ENCODE peak calls at places on chromosomes 16 and 17, in nine cellular contexts. One of them, this sample, is unnamed.

GRCh38 chr16:88616320-88616719 is 22.1 kb upstream of the IL17C start:
- DNase-seq in heart left ventricle: no peak
- DNase-seq in A549: no peak
- DNase-seq in CD8-positive, alpha-beta memory T cell: no peak
- DNase-seq in H9: no peak
- DNase-seq in CD4-positive, alpha-beta memory T cell: no peak
- DNase-seq in MM.1S: no peak
- DNase-seq in PC-3: no peak
- DNase-seq in upper lobe of right lung: peak
- DNase-seq in this sample: no peak

GRCh38 chr16:2042171-2042570 is 5.5 kb downstream of the NTHL1 start:
- DNase-seq in upper lobe of right lung: peak
- DNase-seq in H9: no peak
- DNase-seq in PC-3: no peak
- DNase-seq in CD4-positive, alpha-beta memory T cell: no peak
- DNase-seq in CD8-positive, alpha-beta memory T cell: no peak
- DNase-seq in heart left ventricle: peak
- DNase-seq in MM.1S: no peak
- DNase-seq in A549: no peak
- DNase-seq in this sample: no peak

GRCh38 chr17:56426901-56427300 is 166.6 kb upstream of the NOG start:
- DNase-seq in A549: no peak
- DNase-seq in CD4-positive, alpha-beta memory T cell: no peak
- DNase-seq in upper lobe of right lung: no peak
- DNase-seq in CD8-positive, alpha-beta memory T cell: no peak
- DNase-seq in heart left ventricle: no peak
- DNase-seq in H9: no peak
- DNase-seq in PC-3: no peak
- DNase-seq in MM.1S: no peak
- DNase-seq in this sample: no peak

GRCh38 chr17:18230288-18231141 is 5.1 kb downstream of the LLGL1 start:
- DNase-seq in PC-3: no peak
- DNase-seq in H9: no peak
- DNase-seq in CD4-positive, alpha-beta memory T cell: no peak
- DNase-seq in A549: no peak
- DNase-seq in MM.1S: no peak
- DNase-seq in CD8-positive, alpha-beta memory T cell: no peak
- DNase-seq in upper lobe of right lung: no peak
- DNase-seq in heart left ventricle: no peak
- DNase-seq in this sample: no peak

GRCh38 chr17:2694381-2695242 is 17.0 kb downstream of the CLUH start:
- DNase-seq in CD4-positive, alpha-beta memory T cell: no peak
- DNase-seq in MM.1S: no peak
- DNase-seq in A549: no peak
- DNase-seq in heart left ventricle: peak
- DNase-seq in CD8-positive, alpha-beta memory T cell: no peak
- DNase-seq in PC-3: no peak
- DNase-seq in H9: no peak
- DNase-seq in upper lobe of right lung: peak
- DNase-seq in this sample: no peak

GRCh38 chr16:22063888-22064467 is 28.4 kb upstream of the VWA3A start:
- DNase-seq in H9: no peak
- DNase-seq in upper lobe of right lung: no peak
- DNase-seq in PC-3: no peak
- DNase-seq in CD4-positive, alpha-beta memory T cell: no peak
- DNase-seq in CD8-positive, alpha-beta memory T cell: no peak
- DNase-seq in heart left ventricle: no peak
- DNase-seq in A549: no peak
- DNase-seq in MM.1S: no peak
- DNase-seq in this sample: no peak

GRCh38 chr16:79415983-79416641 is 184.4 kb downstream of the MAF start:
- DNase-seq in H9: no peak
- DNase-seq in A549: no peak
- DNase-seq in MM.1S: no peak
- DNase-seq in CD8-positive, alpha-beta memory T cell: no peak
- DNase-seq in CD4-positive, alpha-beta memory T cell: peak
- DNase-seq in upper lobe of right lung: no peak
- DNase-seq in heart left ventricle: no peak
- DNase-seq in PC-3: no peak
- DNase-seq in this sample: peak

GRCh38 chr17:22435231-22435974 is 743.1 kb downstream of the KCNJ18 start:
- DNase-seq in MM.1S: no peak
- DNase-seq in CD8-positive, alpha-beta memory T cell: no peak
- DNase-seq in upper lobe of right lung: no peak
- DNase-seq in H9: no peak
- DNase-seq in heart left ventricle: no peak
- DNase-seq in A549: no peak
- DNase-seq in CD4-positive, alpha-beta memory T cell: no peak
- DNase-seq in PC-3: no peak
- DNase-seq in this sample: no peak

GRCh38 chr16:73172621-73173312 is 124.8 kb upstream of the ZFHX3 start:
- DNase-seq in PC-3: peak
- DNase-seq in CD4-positive, alpha-beta memory T cell: no peak
- DNase-seq in A549: peak
- DNase-seq in MM.1S: no peak
- DNase-seq in CD8-positive, alpha-beta memory T cell: no peak
- DNase-seq in upper lobe of right lung: peak
- DNase-seq in H9: peak
- DNase-seq in heart left ventricle: peak
- DNase-seq in this sample: no peak

GRCh38 chr17:65677932-65678331 is 116.5 kb upstream of the AXIN2 start:
- DNase-seq in CD4-positive, alpha-beta memory T cell: no peak
- DNase-seq in A549: no peak
- DNase-seq in H9: no peak
- DNase-seq in CD8-positive, alpha-beta memory T cell: no peak
- DNase-seq in heart left ventricle: no peak
- DNase-seq in upper lobe of right lung: no peak
- DNase-seq in MM.1S: no peak
- DNase-seq in PC-3: peak
- DNase-seq in this sample: no peak

GRCh38 chr17:74773414-74773813 is 2.7 kb downstream of the NAT9 start:
- DNase-seq in CD8-positive, alpha-beta memory T cell: no peak
- DNase-seq in PC-3: no peak
- DNase-seq in MM.1S: no peak
- DNase-seq in A549: no peak
- DNase-seq in H9: no peak
- DNase-seq in upper lobe of right lung: no peak
- DNase-seq in CD4-positive, alpha-beta memory T cell: no peak
- DNase-seq in heart left ventricle: no peak
- DNase-seq in this sample: no peak

GRCh38 chr17:39735882-39736281 is 1.9 kb upstream of the GRB7 start:
- DNase-seq in CD4-positive, alpha-beta memory T cell: no peak
- DNase-seq in CD8-positive, alpha-beta memory T cell: no peak
- DNase-seq in H9: no peak
- DNase-seq in MM.1S: no peak
- DNase-seq in A549: no peak
- DNase-seq in PC-3: peak
- DNase-seq in heart left ventricle: no peak
- DNase-seq in upper lobe of right lung: no peak
- DNase-seq in this sample: no peak

GRCh38 chr17:38427160-38427949 is 909 bp upstream of the ARHGAP23 start:
- DNase-seq in MM.1S: no peak
- DNase-seq in A549: no peak
- DNase-seq in heart left ventricle: no peak
- DNase-seq in H9: no peak
- DNase-seq in CD4-positive, alpha-beta memory T cell: no peak
- DNase-seq in PC-3: no peak
- DNase-seq in upper lobe of right lung: no peak
- DNase-seq in CD8-positive, alpha-beta memory T cell: no peak
- DNase-seq in this sample: peak

GRCh38 chr17:60630352-60630751 is 30.4 kb downstream of the PPM1D start:
- DNase-seq in CD4-positive, alpha-beta memory T cell: no peak
- DNase-seq in H9: no peak
- DNase-seq in CD8-positive, alpha-beta memory T cell: no peak
- DNase-seq in PC-3: no peak
- DNase-seq in upper lobe of right lung: no peak
- DNase-seq in MM.1S: no peak
- DNase-seq in A549: no peak
- DNase-seq in heart left ventricle: no peak
- DNase-seq in this sample: no peak

GRCh38 chr17:79803997-79804855 is 7.3 kb upstream of the CBX8 start:
- DNase-seq in CD4-positive, alpha-beta memory T cell: no peak
- DNase-seq in PC-3: no peak
- DNase-seq in upper lobe of right lung: no peak
- DNase-seq in CD8-positive, alpha-beta memory T cell: peak
- DNase-seq in heart left ventricle: no peak
- DNase-seq in H9: peak
- DNase-seq in A549: no peak
- DNase-seq in MM.1S: no peak
- DNase-seq in this sample: peak

GRCh38 chr16:78298986-78299385 is 199.5 kb downstream of the WWOX start:
- DNase-seq in CD8-positive, alpha-beta memory T cell: no peak
- DNase-seq in upper lobe of right lung: no peak
- DNase-seq in A549: no peak
- DNase-seq in CD4-positive, alpha-beta memory T cell: no peak
- DNase-seq in heart left ventricle: no peak
- DNase-seq in PC-3: no peak
- DNase-seq in H9: no peak
- DNase-seq in MM.1S: no peak
- DNase-seq in this sample: no peak

GRCh38 chr16:48609453-48610023 is 442 bp downstream of the N4BP1 start:
- DNase-seq in CD8-positive, alpha-beta memory T cell: peak
- DNase-seq in CD4-positive, alpha-beta memory T cell: no peak
- DNase-seq in A549: peak
- DNase-seq in H9: peak
- DNase-seq in heart left ventricle: peak
- DNase-seq in upper lobe of right lung: peak
- DNase-seq in PC-3: no peak
- DNase-seq in MM.1S: peak
- DNase-seq in this sample: peak

GRCh38 chr16:78844682-78845081 is 745.2 kb downstream of the WWOX start:
- DNase-seq in upper lobe of right lung: no peak
- DNase-seq in CD8-positive, alpha-beta memory T cell: no peak
- DNase-seq in heart left ventricle: peak
- DNase-seq in A549: no peak
- DNase-seq in CD4-positive, alpha-beta memory T cell: no peak
- DNase-seq in PC-3: no peak
- DNase-seq in H9: no peak
- DNase-seq in MM.1S: no peak
- DNase-seq in this sample: no peak

GRCh38 chr17:6457688-6458190 is 13.5 kb downstream of the PIMREG start:
- DNase-seq in H9: no peak
- DNase-seq in PC-3: no peak
- DNase-seq in CD8-positive, alpha-beta memory T cell: no peak
- DNase-seq in heart left ventricle: no peak
- DNase-seq in MM.1S: no peak
- DNase-seq in upper lobe of right lung: no peak
- DNase-seq in CD4-positive, alpha-beta memory T cell: no peak
- DNase-seq in A549: no peak
- DNase-seq in this sample: no peak
- H3K27ac ChIP-seq in H9: no peak
- H3K27ac ChIP-seq in PC-3: no peak
- H3K27ac ChIP-seq in CD8-positive, alpha-beta memory T cell: no peak
- H3K27ac ChIP-seq in heart left ventricle: no peak
- H3K27ac ChIP-seq in MM.1S: no peak
- H3K27ac ChIP-seq in upper lobe of right lung: no peak
- H3K27ac ChIP-seq in CD4-positive, alpha-beta memory T cell: no peak
- H3K27ac ChIP-seq in A549: no peak
- H3K27ac ChIP-seq in this sample: no peak

GRCh38 chr17:57541049-57541448 is 204.1 kb downstream of the CCDC182 start:
- DNase-seq in A549: no peak
- DNase-seq in CD4-positive, alpha-beta memory T cell: no peak
- DNase-seq in PC-3: no peak
- DNase-seq in upper lobe of right lung: no peak
- DNase-seq in CD8-positive, alpha-beta memory T cell: no peak
- DNase-seq in MM.1S: no peak
- DNase-seq in H9: no peak
- DNase-seq in heart left ventricle: no peak
- DNase-seq in this sample: no peak

GRCh38 chr17:57540596-57540995 is 204.5 kb downstream of the CCDC182 start:
- DNase-seq in CD4-positive, alpha-beta memory T cell: no peak
- DNase-seq in heart left ventricle: no peak
- DNase-seq in PC-3: no peak
- DNase-seq in MM.1S: peak
- DNase-seq in upper lobe of right lung: no peak
- DNase-seq in A549: no peak
- DNase-seq in H9: no peak
- DNase-seq in CD8-positive, alpha-beta memory T cell: no peak
- DNase-seq in this sample: no peak

GRCh38 chr17:57538730-57539456 is 206.2 kb downstream of the CCDC182 start:
- DNase-seq in PC-3: no peak
- DNase-seq in CD8-positive, alpha-beta memory T cell: no peak
- DNase-seq in CD4-positive, alpha-beta memory T cell: no peak
- DNase-seq in MM.1S: no peak
- DNase-seq in upper lobe of right lung: no peak
- DNase-seq in A549: no peak
- DNase-seq in H9: no peak
- DNase-seq in heart left ventricle: no peak
- DNase-seq in this sample: no peak

GRCh38 chr17:57537524-57538410 is 207.3 kb downstream of the CCDC182 start:
- DNase-seq in A549: no peak
- DNase-seq in CD4-positive, alpha-beta memory T cell: no peak
- DNase-seq in PC-3: no peak
- DNase-seq in upper lobe of right lung: no peak
- DNase-seq in CD8-positive, alpha-beta memory T cell: no peak
- DNase-seq in H9: no peak
- DNase-seq in heart left ventricle: no peak
- DNase-seq in MM.1S: no peak
- DNase-seq in this sample: peak

GRCh38 chr17:57539528-57540301 is 205.4 kb downstream of the CCDC182 start:
- DNase-seq in CD8-positive, alpha-beta memory T cell: no peak
- DNase-seq in A549: no peak
- DNase-seq in MM.1S: no peak
- DNase-seq in heart left ventricle: no peak
- DNase-seq in upper lobe of right lung: no peak
- DNase-seq in PC-3: no peak
- DNase-seq in CD4-positive, alpha-beta memory T cell: no peak
- DNase-seq in H9: no peak
- DNase-seq in this sample: no peak
- H3K27ac ChIP-seq in CD8-positive, alpha-beta memory T cell: no peak
- H3K27ac ChIP-seq in A549: peak
- H3K27ac ChIP-seq in MM.1S: peak
- H3K27ac ChIP-seq in heart left ventricle: no peak
- H3K27ac ChIP-seq in upper lobe of right lung: no peak
- H3K27ac ChIP-seq in PC-3: no peak
- H3K27ac ChIP-seq in CD4-positive, alpha-beta memory T cell: no peak
- H3K27ac ChIP-seq in H9: no peak
- H3K27ac ChIP-seq in this sample: peak

GRCh38 chr17:156094-156621 is 18.8 kb downstream of the SCGB1C2 start:
- DNase-seq in PC-3: no peak
- DNase-seq in A549: no peak
- DNase-seq in MM.1S: no peak
- DNase-seq in CD4-positive, alpha-beta memory T cell: no peak
- DNase-seq in CD8-positive, alpha-beta memory T cell: no peak
- DNase-seq in H9: no peak
- DNase-seq in heart left ventricle: peak
- DNase-seq in upper lobe of right lung: no peak
- DNase-seq in this sample: no peak
- H3K27ac ChIP-seq in PC-3: no peak
- H3K27ac ChIP-seq in A549: no peak
- H3K27ac ChIP-seq in MM.1S: no peak
- H3K27ac ChIP-seq in CD4-positive, alpha-beta memory T cell: no peak
- H3K27ac ChIP-seq in CD8-positive, alpha-beta memory T cell: no peak
- H3K27ac ChIP-seq in H9: no peak
- H3K27ac ChIP-seq in heart left ventricle: no peak
- H3K27ac ChIP-seq in upper lobe of right lung: no peak
- H3K27ac ChIP-seq in this sample: no peak

DNA sequence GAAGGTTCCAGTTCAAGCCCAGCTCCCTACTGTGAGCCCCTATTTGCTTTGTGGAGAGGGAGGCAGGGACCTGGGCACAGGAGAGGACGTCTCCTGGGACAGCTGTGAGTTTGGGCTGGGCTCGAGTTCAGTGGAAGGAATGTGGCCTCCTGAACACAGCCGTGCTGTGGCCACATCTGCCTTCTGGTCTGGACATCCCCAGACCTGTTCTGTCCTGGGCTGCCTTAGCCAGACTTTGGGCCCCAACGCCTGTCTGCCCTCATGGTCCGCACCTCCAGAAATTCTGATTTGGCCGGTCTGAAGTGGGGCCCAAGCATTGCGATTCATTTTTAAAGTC is 60.4 kb upstream of the LGALS9 start:
- DNase-seq in H9: no peak
- DNase-seq in PC-3: no peak
- DNase-seq in MM.1S: no peak
- DNase-seq in A549: no peak
- DNase-seq in upper lobe of right lung: no peak
- DNase-seq in heart left ventricle: no peak
- DNase-seq in CD8-positive, alpha-beta memory T cell: no peak
- DNase-seq in CD4-positive, alpha-beta memory T cell: no peak
- DNase-seq in this sample: no peak
- H3K27ac ChIP-seq in H9: no peak
- H3K27ac ChIP-seq in PC-3: no peak
- H3K27ac ChIP-seq in MM.1S: no peak
- H3K27ac ChIP-seq in A549: no peak
- H3K27ac ChIP-seq in upper lobe of right lung: no peak
- H3K27ac ChIP-seq in heart left ventricle: no peak
- H3K27ac ChIP-seq in CD8-positive, alpha-beta memory T cell: no peak
- H3K27ac ChIP-seq in CD4-positive, alpha-beta memory T cell: no peak
- H3K27ac ChIP-seq in this sample: no peak

This sample was measured in DND-41.